ENCODE peak calls at places on chromosomes 11 and 22, in seven cellular contexts. S is A549; J is lower leg skin; M is CD4-positive, alpha-beta T cell; U is H9; X is dorsolateral prefrontal cortex; I is progenitor cell of endocrine pancreas. Z is an unnamed sample.
A peak's percentile ranks its signal among the peaks of the same experiment; 100 is the strongest.

GRCh38 chr22:48793949-48794348 is 1033.7 kb downstream of the BRD1 start:
- DNase-seq in J (no peak), M (no peak), U (no peak), I (no peak), X (no peak), S (no peak), Z (no peak)

GRCh38 chr22:45830531-45831245 is 146.3 kb downstream of the WNT7B start:
- DNase-seq in I (no peak), X (no peak), J (no peak), M (no peak), U (no peak), S (no peak), Z (no peak)

GRCh38 chr11:78063440-78064181 is at the start of gene THRSP:
- DNase-seq in S (no peak), U (no peak), M (no peak), J (no peak), X (no peak), I (no peak), Z (no peak)

GRCh38 chr11:122261546-122261945 is 145.5 kb upstream of the BLID start:
- DNase-seq in S (no peak), U (no peak), M (no peak), I (no peak), X (no peak), J (no peak), Z (no peak)

GRCh38 chr11:75720639-75721038 is 3.0 kb downstream of the MOGAT2 start:
- DNase-seq in X (no peak), S (no peak), U (no peak), J (no peak), M (no peak), I (no peak), Z (no peak)

GRCh38 chr11:380491-380890 is 11.2 kb downstream of the B4GALNT4 start:
- DNase-seq in I (no peak), U (no peak), J (no peak), M (no peak), X (no peak), S (no peak), Z (no peak)

GRCh38 chr11:9250139-9250582 is 15.0 kb downstream of the DENND5A start:
- DNase-seq in X (no peak), S (no peak), M (peak; percentile 13), J (no peak), U (no peak), I (no peak), Z (no peak)

GRCh38 chr11:86067230-86068137 is 1.4 kb downstream of the PICALM start:
- DNase-seq in X (no peak), J (no peak), S (no peak), I (no peak), U (no peak), M (no peak), Z (no peak)

GRCh38 chr11:116984589-116984988 is 113.6 kb downstream of the SIK3 start:
- DNase-seq in X (no peak), U (no peak), J (no peak), M (no peak), S (no peak), I (no peak), Z (no peak)

GRCh38 chr22:24681236-24681635 is 78.2 kb downstream of the GGT1 start:
- DNase-seq in I (no peak), M (no peak), U (no peak), S (no peak), X (no peak), J (no peak), Z (no peak)

GRCh38 chr11:94650756-94651155 is 83.6 kb downstream of the PIWIL4 start:
- DNase-seq in S (no peak), I (no peak), J (no peak), M (no peak), X (no peak), U (no peak), Z (no peak)

GRCh38 chr11:60897496-60897895 is 8.9 kb downstream of the PRPF19 start:
- DNase-seq in S (no peak), M (no peak), X (no peak), I (no peak), J (no peak), U (no peak), Z (no peak)

GRCh38 chr22:47374901-47375575 is 612.6 kb downstream of the TBC1D22A start:
- DNase-seq in M (no peak), I (no peak), S (no peak), U (no peak), X (peak; percentile 29), J (peak; percentile 66), Z (peak; percentile 71)

GRCh38 chr22:32748509-32748908 is 53.0 kb upstream of the TIMP3 start:
- DNase-seq in S (no peak), I (no peak), X (no peak), M (no peak), J (peak; percentile 54), U (no peak), Z (no peak)

GRCh38 chr11:6694229-6694535 is 11.0 kb upstream of the MRPL17 start:
- DNase-seq in S (no peak), X (no peak), I (no peak), J (no peak), U (no peak), M (no peak), Z (no peak)

GRCh38 chr11:75270896-75271415 is 30.4 kb downstream of the TPBGL start:
- DNase-seq in J (peak; percentile 10), U (no peak), I (no peak), M (no peak), S (peak; percentile 47), X (peak; percentile 5), Z (no peak)

GRCh38 chr11:76263657-76264056 is 57.4 kb upstream of the WNT11 start:
- DNase-seq in S (no peak), I (no peak), X (no peak), J (no peak), M (no peak), U (no peak), Z (no peak)

GRCh38 chr11:130737866-130738431 is 178.3 kb downstream of the SNX19 start:
- DNase-seq in S (no peak), X (no peak), J (no peak), I (no peak), U (no peak), M (no peak), Z (no peak)

GRCh38 chr11:87290304-87290922 is 252.7 kb downstream of the TMEM135 start:
- DNase-seq in U (no peak), M (no peak), J (no peak), S (peak; percentile 42), I (no peak), X (no peak), Z (no peak)

GRCh38 chr22:36351921-36352774 is 35.6 kb downstream of the MYH9 start:
- DNase-seq in X (no peak), I (no peak), S (no peak), M (no peak), J (no peak), U (no peak), Z (no peak)

GRCh38 chr11:61128947-61129346 is 26.7 kb downstream of the CD5 start:
- DNase-seq in U (no peak), J (no peak), M (no peak), I (no peak), X (no peak), S (no peak), Z (no peak)

DNA sequence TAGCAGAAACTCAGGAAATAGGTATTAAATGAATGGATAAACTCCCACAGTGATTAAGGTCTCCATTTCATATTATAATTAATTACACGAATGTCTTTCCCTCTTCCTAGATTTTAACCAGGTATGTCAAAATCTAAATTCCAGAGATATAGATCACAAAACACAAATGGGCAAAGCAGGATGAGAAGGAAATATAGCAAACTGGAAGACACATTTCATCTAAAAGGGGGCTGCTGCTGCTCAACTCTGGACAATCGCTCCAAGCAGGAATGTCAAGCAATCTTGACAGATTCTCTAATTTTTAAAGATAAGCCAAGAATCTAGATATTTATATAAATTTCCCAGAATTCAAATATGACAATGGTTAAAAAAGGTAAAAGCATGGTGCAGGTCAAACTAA is 554.2 kb upstream of the CCDC90B start:
- DNase-seq in X (no peak), S (no peak), U (no peak), M (no peak), I (no peak), J (no peak), Z (no peak)
- TF ChIP-seq CTCF in X (no peak), S (no peak), U (no peak), M (no peak), I (no peak), J (no peak), Z (no peak)

GRCh38 chr22:20076627-20077172 is 3.3 kb upstream of the DGCR8 start:
- DNase-seq in U (no peak), I (no peak), M (no peak), X (no peak), S (no peak), J (no peak), Z (no peak)
- TF ChIP-seq CTCF in U (no peak), I (no peak), M (no peak), X (no peak), S (no peak), J (no peak), Z (no peak)

GRCh38 chr11:68541983-68542382 is 81.4 kb downstream of the PPP6R3 start:
- DNase-seq in S (no peak), X (no peak), J (no peak), U (no peak), I (no peak), M (no peak), Z (no peak)
- TF ChIP-seq CTCF in S (no peak), X (no peak), J (no peak), U (no peak), I (no peak), M (no peak), Z (no peak)

GRCh38 chr11:19344661-19345518 is 104.1 kb upstream of the E2F8 start:
- DNase-seq in S (peak; percentile 28), I (peak; percentile 58), U (peak; percentile 82), X (peak; percentile 71), J (no peak), M (no peak), Z (peak; percentile 84)

GRCh38 chr11:19349340-19350025 is 108.7 kb upstream of the E2F8 start:
- DNase-seq in J (no peak), M (no peak), U (no peak), X (no peak), S (no peak), I (no peak), Z (no peak)

GRCh38 chr11:19345519-19345847 is 104.7 kb upstream of the E2F8 start:
- DNase-seq in J (no peak), I (no peak), X (no peak), M (no peak), S (no peak), U (peak; percentile 52), Z (no peak)

GRCh38 chr11:19347911-19348310 is 107.2 kb upstream of the E2F8 start:
- DNase-seq in S (no peak), M (no peak), X (no peak), J (no peak), U (no peak), I (no peak), Z (no peak)

DNA sequence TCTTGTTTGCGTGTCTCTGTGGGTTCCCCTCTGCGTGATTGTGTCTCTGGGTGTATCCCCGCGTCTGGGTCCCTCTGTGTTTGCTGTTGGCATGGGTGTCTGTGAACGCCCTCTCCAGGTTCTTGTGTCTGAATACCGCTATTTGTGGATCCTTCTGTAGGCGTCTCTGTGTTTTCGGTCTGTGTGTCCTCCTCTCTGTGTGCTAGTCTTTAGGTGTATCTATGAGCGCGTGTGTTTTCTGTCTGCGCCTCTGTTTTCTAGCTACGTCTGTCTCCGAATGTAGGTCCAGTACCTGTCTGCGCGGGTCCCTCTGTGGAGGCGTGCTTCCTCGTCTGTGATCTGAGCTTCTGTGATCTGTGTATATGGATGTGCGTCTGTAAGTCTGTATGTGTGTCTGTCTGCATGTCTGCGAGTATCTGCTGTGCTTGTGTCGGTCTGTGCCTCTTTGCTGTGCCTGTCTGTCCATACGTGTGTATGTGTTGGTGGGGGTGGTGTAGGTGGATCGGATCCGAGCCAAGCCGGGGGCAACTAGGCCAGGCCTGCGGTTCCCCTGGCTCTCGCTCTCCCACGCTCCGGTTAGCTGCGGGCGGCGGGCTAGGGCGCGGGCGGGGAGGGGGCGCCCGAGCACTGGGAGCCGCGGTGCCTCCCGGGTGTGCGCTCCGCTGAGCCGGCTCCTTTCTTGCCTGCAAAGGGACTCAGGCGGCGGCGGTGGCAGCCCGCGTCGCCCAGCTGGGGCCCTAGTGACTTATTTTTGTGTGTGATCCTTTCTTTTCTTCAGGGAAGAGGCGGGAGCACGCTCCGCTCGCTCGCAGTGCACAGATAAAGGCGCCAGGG is 105.3 kb upstream of the E2F8 start:
- DNase-seq in J (no peak), X (no peak), U (no peak), S (peak; percentile 21), M (no peak), I (no peak), Z (no peak)
- TF ChIP-seq CTCF in J (no peak), X (peak; percentile 26), U (peak; percentile 11), S (no peak), M (no peak), I (no peak), Z (no peak)

Z was measured in chondrocyte.